ENCODE peak calls at places on chromosomes 3 and 15, in seven cellular contexts. One of them, this sample, is unnamed.

GRCh38 chr3:156373095-156373494 is 181.8 kb downstream of the SSR3 start:
- DNase-seq in A549: no peak
- DNase-seq in lower lobe of right lung: no peak
- DNase-seq in fibroblast of the aortic adventitia: no peak
- DNase-seq in sigmoid colon: no peak
- DNase-seq in fibroblast of lung: no peak
- DNase-seq in heart left ventricle: no peak
- DNase-seq in this sample: no peak

GRCh38 chr15:74580538-74581350 is 34.9 kb upstream of the CLK3 start:
- DNase-seq in fibroblast of lung: no peak
- DNase-seq in lower lobe of right lung: no peak
- DNase-seq in A549: no peak
- DNase-seq in sigmoid colon: no peak
- DNase-seq in heart left ventricle: no peak
- DNase-seq in fibroblast of the aortic adventitia: no peak
- DNase-seq in this sample: peak

GRCh38 chr3:153379516-153379915 is 217.5 kb downstream of the RAP2B start:
- DNase-seq in lower lobe of right lung: no peak
- DNase-seq in sigmoid colon: no peak
- DNase-seq in fibroblast of the aortic adventitia: peak
- DNase-seq in fibroblast of lung: no peak
- DNase-seq in A549: no peak
- DNase-seq in heart left ventricle: no peak
- DNase-seq in this sample: no peak

GRCh38 chr3:25468866-25469319 is 40.8 kb downstream of the RARB start:
- DNase-seq in A549: no peak
- DNase-seq in heart left ventricle: peak
- DNase-seq in lower lobe of right lung: no peak
- DNase-seq in fibroblast of the aortic adventitia: peak
- DNase-seq in sigmoid colon: peak
- DNase-seq in fibroblast of lung: peak
- DNase-seq in this sample: no peak

GRCh38 chr3:60633644-60634043 is 617.6 kb downstream of the FHIT start:
- DNase-seq in heart left ventricle: no peak
- DNase-seq in lower lobe of right lung: no peak
- DNase-seq in fibroblast of lung: peak
- DNase-seq in fibroblast of the aortic adventitia: no peak
- DNase-seq in sigmoid colon: no peak
- DNase-seq in A549: no peak
- DNase-seq in this sample: no peak

GRCh38 chr15:84736375-84736774 is 12.0 kb upstream of the ZNF592 start:
- DNase-seq in heart left ventricle: no peak
- DNase-seq in A549: no peak
- DNase-seq in fibroblast of lung: no peak
- DNase-seq in fibroblast of the aortic adventitia: no peak
- DNase-seq in sigmoid colon: no peak
- DNase-seq in lower lobe of right lung: no peak
- DNase-seq in this sample: no peak

GRCh38 chr3:14335774-14336413 is 66.5 kb upstream of the SLC6A6 start:
- DNase-seq in sigmoid colon: no peak
- DNase-seq in lower lobe of right lung: peak
- DNase-seq in A549: no peak
- DNase-seq in fibroblast of lung: no peak
- DNase-seq in heart left ventricle: no peak
- DNase-seq in fibroblast of the aortic adventitia: no peak
- DNase-seq in this sample: no peak

GRCh38 chr3:15629860-15630597 is 28.5 kb downstream of the BTD start:
- DNase-seq in A549: peak
- DNase-seq in lower lobe of right lung: no peak
- DNase-seq in sigmoid colon: peak
- DNase-seq in fibroblast of the aortic adventitia: peak
- DNase-seq in fibroblast of lung: peak
- DNase-seq in heart left ventricle: no peak
- DNase-seq in this sample: peak

GRCh38 chr3:142929109-142929508 is 34.4 kb downstream of the PAQR9 start:
- DNase-seq in A549: peak
- DNase-seq in lower lobe of right lung: peak
- DNase-seq in fibroblast of the aortic adventitia: peak
- DNase-seq in sigmoid colon: no peak
- DNase-seq in heart left ventricle: no peak
- DNase-seq in fibroblast of lung: peak
- DNase-seq in this sample: peak

GRCh38 chr15:94098877-94099606 is 132.3 kb upstream of the MCTP2 start:
- DNase-seq in sigmoid colon: no peak
- DNase-seq in heart left ventricle: no peak
- DNase-seq in lower lobe of right lung: no peak
- DNase-seq in fibroblast of lung: no peak
- DNase-seq in A549: no peak
- DNase-seq in fibroblast of the aortic adventitia: peak
- DNase-seq in this sample: no peak

GRCh38 chr3:30813734-30814133 is 80.7 kb downstream of the GADL1 start:
- DNase-seq in heart left ventricle: no peak
- DNase-seq in sigmoid colon: no peak
- DNase-seq in A549: no peak
- DNase-seq in lower lobe of right lung: no peak
- DNase-seq in fibroblast of lung: no peak
- DNase-seq in fibroblast of the aortic adventitia: no peak
- DNase-seq in this sample: no peak

GRCh38 chr3:30805695-30806094 is 88.8 kb downstream of the GADL1 start:
- DNase-seq in fibroblast of the aortic adventitia: no peak
- DNase-seq in A549: no peak
- DNase-seq in sigmoid colon: no peak
- DNase-seq in lower lobe of right lung: no peak
- DNase-seq in fibroblast of lung: no peak
- DNase-seq in heart left ventricle: no peak
- DNase-seq in this sample: no peak

GRCh38 chr3:30810617-30811016 is 83.8 kb downstream of the GADL1 start:
- DNase-seq in sigmoid colon: no peak
- DNase-seq in heart left ventricle: no peak
- DNase-seq in fibroblast of the aortic adventitia: peak
- DNase-seq in fibroblast of lung: peak
- DNase-seq in lower lobe of right lung: no peak
- DNase-seq in A549: no peak
- DNase-seq in this sample: no peak

DNA sequence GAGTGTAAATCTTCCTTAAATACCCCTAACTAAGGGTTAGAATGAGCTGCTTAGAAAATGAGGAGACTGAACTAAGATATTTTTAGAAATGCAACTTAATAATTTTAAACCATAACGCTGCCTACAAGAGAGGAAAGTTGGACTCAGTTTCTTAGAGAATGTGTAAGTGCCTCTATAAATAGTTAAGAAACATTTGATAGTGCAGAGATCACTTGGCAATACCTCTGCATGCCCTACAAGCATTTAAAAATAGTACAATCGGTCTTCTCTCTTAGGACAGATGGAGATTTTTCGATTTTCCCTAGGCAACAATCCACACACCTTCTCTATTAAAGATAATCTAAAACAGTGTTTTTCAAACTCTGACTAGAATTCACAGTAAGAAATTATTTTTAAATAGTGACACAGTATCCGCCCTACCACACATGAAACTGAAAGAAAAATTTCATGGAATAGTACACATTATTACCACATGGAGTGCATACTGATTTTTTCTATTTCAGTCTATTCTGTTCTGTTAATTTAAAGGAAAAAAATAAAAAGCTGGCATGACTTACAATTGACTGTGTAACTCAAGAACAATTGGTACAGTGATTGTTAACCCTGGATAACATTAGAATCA is 83.2 kb downstream of the GADL1 start:
- DNase-seq in sigmoid colon: no peak
- DNase-seq in fibroblast of the aortic adventitia: peak
- DNase-seq in fibroblast of lung: peak
- DNase-seq in A549: no peak
- DNase-seq in lower lobe of right lung: no peak
- DNase-seq in heart left ventricle: no peak
- DNase-seq in this sample: no peak
- H3K4me3 ChIP-seq in sigmoid colon: no peak
- H3K4me3 ChIP-seq in fibroblast of the aortic adventitia: peak
- H3K4me3 ChIP-seq in fibroblast of lung: no peak
- H3K4me3 ChIP-seq in A549: no peak
- H3K4me3 ChIP-seq in lower lobe of right lung: no peak
- H3K4me3 ChIP-seq in heart left ventricle: peak
- H3K4me3 ChIP-seq in this sample: no peak

GRCh38 chr15:78437107-78437761 is 782 bp upstream of the IREB2 start:
- DNase-seq in fibroblast of the aortic adventitia: no peak
- DNase-seq in fibroblast of lung: no peak
- DNase-seq in heart left ventricle: peak
- DNase-seq in lower lobe of right lung: no peak
- DNase-seq in A549: no peak
- DNase-seq in sigmoid colon: no peak
- DNase-seq in this sample: no peak
- H3K4me3 ChIP-seq in fibroblast of the aortic adventitia: peak
- H3K4me3 ChIP-seq in fibroblast of lung: peak
- H3K4me3 ChIP-seq in heart left ventricle: peak
- H3K4me3 ChIP-seq in lower lobe of right lung: peak
- H3K4me3 ChIP-seq in A549: peak
- H3K4me3 ChIP-seq in sigmoid colon: peak
- H3K4me3 ChIP-seq in this sample: peak

DNA sequence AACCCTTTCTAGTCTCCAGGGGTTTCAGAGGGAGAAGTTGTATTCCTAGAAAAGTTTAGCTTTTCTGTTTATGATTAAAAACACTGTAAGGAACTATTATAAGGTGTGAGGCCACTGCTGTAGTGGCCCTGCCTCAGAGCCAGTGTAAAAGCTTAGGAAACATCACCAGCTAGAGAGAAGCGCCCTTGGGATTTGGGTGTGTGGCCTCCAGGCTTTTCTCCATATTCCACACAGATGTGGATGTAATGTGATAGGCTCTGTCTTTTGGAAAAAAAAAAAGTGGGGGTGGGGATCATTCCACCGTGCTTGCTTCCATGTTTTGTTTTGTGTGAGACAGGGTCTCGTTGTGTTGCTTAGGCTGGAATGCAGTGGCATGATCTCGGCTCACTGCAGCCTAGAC is 13.9 kb downstream of the SEC61A1 start:
- DNase-seq in heart left ventricle: no peak
- DNase-seq in A549: no peak
- DNase-seq in sigmoid colon: no peak
- DNase-seq in fibroblast of lung: no peak
- DNase-seq in fibroblast of the aortic adventitia: no peak
- DNase-seq in lower lobe of right lung: no peak
- DNase-seq in this sample: no peak
- H3K4me3 ChIP-seq in heart left ventricle: no peak
- H3K4me3 ChIP-seq in A549: no peak
- H3K4me3 ChIP-seq in sigmoid colon: no peak
- H3K4me3 ChIP-seq in fibroblast of lung: no peak
- H3K4me3 ChIP-seq in fibroblast of the aortic adventitia: no peak
- H3K4me3 ChIP-seq in lower lobe of right lung: no peak
- H3K4me3 ChIP-seq in this sample: no peak

GRCh38 chr3:197435426-197435825 is 120.3 kb downstream of the BDH1 start:
- DNase-seq in fibroblast of lung: no peak
- DNase-seq in sigmoid colon: no peak
- DNase-seq in A549: no peak
- DNase-seq in fibroblast of the aortic adventitia: no peak
- DNase-seq in heart left ventricle: no peak
- DNase-seq in lower lobe of right lung: no peak
- DNase-seq in this sample: no peak
- H3K4me3 ChIP-seq in fibroblast of lung: no peak
- H3K4me3 ChIP-seq in sigmoid colon: no peak
- H3K4me3 ChIP-seq in A549: no peak
- H3K4me3 ChIP-seq in fibroblast of the aortic adventitia: no peak
- H3K4me3 ChIP-seq in heart left ventricle: no peak
- H3K4me3 ChIP-seq in lower lobe of right lung: no peak
- H3K4me3 ChIP-seq in this sample: no peak